ENCODE peak calls at places on chromosomes 7 and 10, in seven cellular contexts. K is GM12865, I is endothelial cell of umbilical vein, U is WERI-Rb-1, Q is epithelial cell of esophagus, E is lower lobe of right lung, T is heart left ventricle. V is an unnamed sample.

GRCh38 chr10:48467669-48468068 is 137.2 kb downstream of the ARHGAP22 start:
- DNase-seq in K (no peak), I (no peak), U (peak; percentile 53), Q (no peak), E (no peak), T (no peak), V (no peak)

GRCh38 chr10:124741922-124742417 is 2.2 kb downstream of the FAM53B start:
- DNase-seq in K (no peak), I (no peak), U (no peak), Q (no peak), E (no peak), T (no peak), V (no peak)

GRCh38 chr7:107856806-107857540 is 34.0 kb upstream of the DLD start:
- DNase-seq in K (peak; percentile 70), I (no peak), U (no peak), Q (no peak), E (no peak), T (no peak), V (peak; percentile 11)

GRCh38 chr7:128954830-128955797 is 17.4 kb downstream of the IRF5 start:
- DNase-seq in K (peak; percentile 70), I (no peak), U (no peak), Q (peak; percentile 66), E (no peak), T (no peak), V (no peak)

GRCh38 chr7:36775673-36776072 is 51.4 kb upstream of the AOAH start:
- DNase-seq in K (no peak), I (no peak), U (no peak), Q (no peak), E (no peak), T (no peak), V (no peak)

GRCh38 chr10:71078454-71079145 is 133.8 kb upstream of the UNC5B start:
- DNase-seq in K (no peak), I (no peak), U (peak; percentile 4), Q (no peak), E (no peak), T (peak; percentile 9), V (no peak)

GRCh38 chr10:90930971-90931841 is 10.3 kb upstream of the ANKRD1 start:
- DNase-seq in K (no peak), I (peak; percentile 92), U (no peak), Q (no peak), E (peak; percentile 55), T (peak; percentile 76), V (no peak)

GRCh38 chr10:78116451-78116850 is 82.8 kb downstream of the RPS24 start:
- DNase-seq in K (no peak), I (no peak), U (no peak), Q (no peak), E (no peak), T (no peak), V (no peak)

GRCh38 chr10:124253006-124253405 is 159.6 kb upstream of the CHST15 start:
- DNase-seq in K (no peak), I (no peak), U (no peak), Q (no peak), E (no peak), T (no peak), V (no peak)

GRCh38 chr7:77940647-77941046 is 142.1 kb downstream of the PHTF2 start:
- DNase-seq in K (peak; percentile 31), I (peak; percentile 47), U (no peak), Q (peak; percentile 41), E (no peak), T (no peak), V (peak; percentile 25)

GRCh38 chr10:132978542-132978941 is 36.2 kb upstream of the CFAP46 start:
- DNase-seq in K (no peak), I (no peak), U (no peak), Q (no peak), E (peak; percentile 28), T (no peak), V (no peak)

DNA sequence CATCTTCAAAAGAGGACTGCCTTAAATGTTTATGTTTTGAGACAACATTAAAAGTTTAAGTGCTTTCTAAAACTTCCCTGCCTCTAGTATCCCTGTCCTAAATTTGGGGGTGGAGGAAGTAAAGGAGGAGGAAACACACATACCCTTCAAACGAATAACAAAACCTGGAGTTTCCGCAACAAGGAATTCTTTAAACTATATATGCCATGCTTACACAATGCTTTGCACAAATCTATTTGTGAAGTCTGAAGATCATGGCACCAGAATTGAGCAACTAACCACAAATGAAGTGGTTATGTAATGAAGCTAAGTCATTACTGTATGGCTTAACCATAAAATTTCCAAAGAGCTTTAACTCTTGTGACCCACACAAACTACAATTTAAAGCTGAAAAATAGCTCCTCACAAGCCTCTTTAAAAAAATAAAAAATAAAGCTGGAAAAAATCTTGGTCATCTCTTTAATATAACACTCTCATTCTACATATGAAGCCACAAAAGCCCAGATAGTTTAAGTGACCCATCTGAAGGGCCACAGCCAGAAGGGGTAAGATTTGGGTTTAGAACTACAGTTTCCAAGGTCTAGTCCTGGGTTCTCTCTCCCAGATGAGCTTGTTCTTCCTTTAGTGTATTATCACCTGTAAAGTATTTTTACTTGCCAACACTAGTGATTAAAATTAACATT is 9.4 kb downstream of the NCOA4 start:
- DNase-seq in K (no peak), I (no peak), U (no peak), Q (peak; percentile 85), E (no peak), T (no peak), V (no peak)
- H3K4me3 ChIP-seq in K (no peak overlapping the region), I (no peak overlapping the region), U (no peak overlapping the region), Q (no peak overlapping the region), E (peak overlapping the region; percentile 82), T (peak overlapping the region; percentile 5), V (no peak overlapping the region)

DNA sequence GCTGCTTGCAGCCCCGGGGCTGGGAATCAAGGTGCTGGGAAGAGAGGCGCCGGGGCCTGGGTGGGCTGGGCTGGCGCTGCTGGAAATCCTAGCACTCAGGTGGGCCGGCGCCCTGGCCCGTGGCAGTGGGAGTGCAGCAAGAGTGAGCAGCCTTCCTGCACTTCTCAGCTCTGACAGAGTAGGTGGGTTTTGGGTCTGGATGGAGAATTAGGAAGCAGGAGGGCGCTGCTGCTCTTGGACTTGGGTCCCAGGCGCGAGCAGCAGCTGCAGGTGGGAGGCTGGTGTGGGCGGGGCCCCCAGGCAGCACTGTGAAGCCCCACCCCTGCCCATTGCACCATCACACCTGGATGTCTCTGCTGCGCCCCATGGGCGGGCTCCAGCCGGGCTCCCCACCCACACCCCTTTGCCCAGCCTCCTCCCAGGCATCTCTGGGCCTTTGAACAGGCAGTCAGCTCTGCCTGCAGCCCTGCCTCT is 6.0 kb downstream of the BRI3 start:
- DNase-seq in K (no peak), I (no peak), U (no peak), Q (peak; percentile 94), E (peak; percentile 81), T (no peak), V (no peak)
- H3K4me3 ChIP-seq in K (no peak overlapping the region), I (no peak overlapping the region), U (no peak overlapping the region), Q (no peak overlapping the region), E (peak overlapping the region; percentile 87), T (peak overlapping the region; percentile 68), V (no peak overlapping the region)

DNA sequence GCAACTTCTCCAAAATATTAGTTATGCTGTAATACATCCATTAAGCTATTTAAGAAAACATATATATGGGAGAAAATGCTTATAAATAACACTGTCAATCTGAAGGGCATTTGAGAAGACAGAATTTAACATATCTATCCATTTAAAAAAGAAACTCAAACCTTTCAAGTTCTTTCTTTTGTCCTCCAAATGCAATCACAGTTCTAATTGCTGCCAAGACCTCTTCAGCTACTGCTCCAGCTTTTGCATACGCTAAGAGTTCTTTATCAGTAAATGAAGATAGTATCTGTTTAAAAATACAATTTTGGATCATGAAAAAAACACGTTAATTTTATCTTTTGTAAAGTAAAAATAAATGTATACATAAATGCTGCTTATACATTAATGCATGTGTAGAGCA is 39.6 kb downstream of the ABCB1 start:
- DNase-seq in K (no peak), I (no peak), U (no peak), Q (no peak), E (no peak), T (no peak), V (no peak)
- H3K4me3 ChIP-seq in K (no peak overlapping the region), I (no peak overlapping the region), U (no peak overlapping the region), Q (no peak overlapping the region), E (no peak overlapping the region), T (no peak overlapping the region), V (no peak overlapping the region)

DNA sequence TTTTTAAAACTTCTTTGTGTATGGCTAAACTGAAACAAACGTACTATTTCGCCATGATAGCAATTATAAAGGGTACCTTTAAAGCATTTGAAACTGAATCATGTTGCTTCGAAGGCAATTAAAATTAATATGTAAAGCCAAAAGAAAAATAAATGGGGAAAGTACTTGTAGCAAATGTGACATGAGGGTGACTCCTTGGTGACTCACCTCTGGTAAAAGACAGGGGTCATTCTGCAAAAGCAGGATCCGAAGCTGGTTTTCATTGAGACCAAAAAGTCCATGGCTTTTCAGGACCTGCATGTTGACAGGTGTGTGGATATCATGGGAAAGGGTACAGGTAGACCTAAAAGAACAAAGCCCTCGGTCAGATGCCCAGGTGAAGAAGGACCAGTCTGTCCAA is 1.5 kb downstream of the ZC3HAV1L start:
- DNase-seq in K (no peak), I (no peak), U (no peak), Q (peak; percentile 32), E (no peak), T (no peak), V (no peak)
- H3K4me3 ChIP-seq in K (peak overlapping the region; percentile 72), I (no peak overlapping the region), U (no peak overlapping the region), Q (peak overlapping the region; percentile 59), E (no peak overlapping the region), T (peak overlapping the region; percentile 91), V (peak overlapping the region; percentile 74)

GRCh38 chr7:1366801-1367405 is 92.4 kb downstream of the MICALL2 start:
- DNase-seq in K (no peak), I (no peak), U (no peak), Q (no peak), E (no peak), T (no peak), V (no peak)

GRCh38 chr7:1365846-1366245 is 93.4 kb downstream of the MICALL2 start:
- DNase-seq in K (no peak), I (no peak), U (no peak), Q (no peak), E (no peak), T (no peak), V (no peak)

GRCh38 chr7:1368682-1369571 is 90.3 kb downstream of the MICALL2 start:
- DNase-seq in K (peak; percentile 23), I (peak; percentile 4), U (peak; percentile 97), Q (no peak), E (no peak), T (no peak), V (peak; percentile 59)

GRCh38 chr7:1368150-1368681 is 91.1 kb downstream of the MICALL2 start:
- DNase-seq in K (no peak), I (no peak), U (no peak), Q (no peak), E (no peak), T (no peak), V (no peak)

GRCh38 chr7:1367501-1367900 is 91.8 kb downstream of the MICALL2 start:
- DNase-seq in K (no peak), I (no peak), U (no peak), Q (no peak), E (no peak), T (no peak), V (no peak)
- H3K4me3 ChIP-seq in K (no peak overlapping the region), I (no peak overlapping the region), U (no peak overlapping the region), Q (no peak overlapping the region), E (no peak overlapping the region), T (no peak overlapping the region), V (no peak overlapping the region)

GRCh38 chr10:67697646-67698245 is 1.8 kb upstream of the CTNNA3 start:
- DNase-seq in K (peak; percentile 70), I (peak; percentile 80), U (peak; percentile 16), Q (peak; percentile 57), E (no peak), T (no peak), V (peak; percentile 51)
- H3K4me3 ChIP-seq in K (no peak overlapping the region), I (no peak overlapping the region), U (no peak overlapping the region), Q (no peak overlapping the region), E (no peak overlapping the region), T (no peak overlapping the region), V (no peak overlapping the region)

V was measured in Jurkat, Clone E6-1.